ENCODE peak calls at places on chromosomes 2 and 18, in ten cellular contexts. F, U, T, R, S, W, B, L, N and H are unnamed samples. For H3K36me3, the result is how much of the 10 kb centered on the place peaks cover.

GRCh38 chr2:196234672-196235071 is 63.3 kb upstream of the STK17B start:
- DNase-seq in S (no peak), T (peak), B (peak), F (no peak), N (no peak), W (no peak), U (no peak), L (peak), R (no peak), H (peak)

GRCh38 chr2:30505500-30506180 is 58.6 kb downstream of the LCLAT1 start:
- DNase-seq in T (no peak), L (no peak), N (no peak), W (no peak), S (no peak), R (no peak), U (no peak), F (no peak), B (no peak), H (no peak)

GRCh38 chr2:159290289-159290907 is 3.9 kb upstream of the WDSUB1 start:
- DNase-seq in T (peak), U (peak), W (no peak), L (peak), F (no peak), S (no peak), B (no peak), R (no peak), N (no peak), H (peak)

GRCh38 chr2:19544020-19544383 is 185.6 kb upstream of the OSR1 start:
- DNase-seq in T (peak), F (no peak), B (no peak), R (no peak), N (no peak), L (no peak), U (no peak), S (no peak), W (no peak), H (no peak)

GRCh38 chr2:127050803-127051115 is 56.2 kb downstream of the BIN1 start:
- DNase-seq in N (peak), F (peak), L (no peak), U (peak), W (peak), R (no peak), B (no peak), T (no peak), S (no peak), H (no peak)

GRCh38 chr2:127508621-127509034 is 17.7 kb downstream of the IWS1 start:
- DNase-seq in B (no peak), U (no peak), S (peak), R (no peak), L (peak), T (peak), F (no peak), N (peak), W (peak), H (peak)

GRCh38 chr2:100526868-100527267 is 35.9 kb upstream of the PDCL3 start:
- DNase-seq in L (no peak), B (no peak), S (no peak), N (no peak), T (no peak), R (no peak), U (no peak), F (no peak), W (no peak), H (no peak)

GRCh38 chr18:70781860-70782453 is 493.1 kb downstream of the SOCS6 start:
- DNase-seq in T (peak), U (no peak), F (no peak), S (peak), B (peak), N (no peak), R (no peak), W (peak), L (peak), H (peak)

GRCh38 chr2:6845903-6846302 is 19.8 kb downstream of the CMPK2 start:
- DNase-seq in N (no peak), L (no peak), R (no peak), T (no peak), F (no peak), W (no peak), S (no peak), B (no peak), U (no peak), H (no peak)

GRCh38 chr2:218999021-218999880 is 6.0 kb upstream of the CRYBA2 start:
- DNase-seq in W (no peak), T (no peak), B (no peak), F (no peak), S (no peak), R (no peak), N (no peak), L (no peak), U (no peak), H (peak)

GRCh38 chr2:68736086-68736485 is 1.5 kb downstream of the ARHGAP25 start:
- DNase-seq in T (no peak), N (no peak), L (no peak), F (no peak), U (no peak), S (no peak), B (no peak), R (no peak), W (no peak), H (no peak)

GRCh38 chr2:231687133-231687852 is 21.0 kb upstream of the PTMA start:
- DNase-seq in T (peak), W (peak), L (no peak), S (peak), B (peak), F (peak), R (no peak), N (peak), U (peak), H (peak)

GRCh38 chr2:60675309-60675708 is 80.8 kb upstream of the PAPOLG start:
- DNase-seq in B (no peak), F (no peak), W (no peak), S (no peak), T (no peak), R (no peak), U (no peak), L (no peak), N (no peak), H (no peak)

GRCh38 chr2:234444888-234445287 is 52.0 kb downstream of the ARL4C start:
- DNase-seq in L (peak), B (peak), W (peak), R (no peak), F (no peak), S (no peak), N (peak), T (peak), U (peak), H (no peak)

GRCh38 chr2:27977623-27978312 is 87.2 kb downstream of the BABAM2 start:
- DNase-seq in L (peak), F (no peak), R (no peak), W (no peak), U (no peak), T (peak), S (no peak), N (peak), B (no peak), H (peak)

GRCh38 chr18:77206676-77207370 is 42.8 kb upstream of the GALR1 start:
- DNase-seq in B (no peak), L (no peak), R (no peak), T (peak), U (no peak), S (no peak), F (no peak), W (no peak), N (peak), H (no peak)

GRCh38 chr2:57753636-57754035 is 293.0 kb upstream of the VRK2 start:
- DNase-seq in W (no peak), S (no peak), N (no peak), B (no peak), F (no peak), R (no peak), T (no peak), U (no peak), L (no peak), H (no peak)

GRCh38 chr2:147469471-147469870 is 375.4 kb upstream of the ACVR2A start:
- DNase-seq in S (no peak), R (no peak), T (no peak), B (no peak), L (no peak), N (no peak), F (no peak), U (no peak), W (no peak), H (no peak)

GRCh38 chr2:27231921-27232320 is 14.8 kb downstream of the CAD start:
- DNase-seq in L (no peak), T (no peak), N (no peak), U (no peak), S (no peak), B (no peak), W (no peak), F (no peak), R (no peak), H (peak)

GRCh38 chr18:10560457-10561045 is 34.7 kb downstream of the NAPG start:
- DNase-seq in L (peak), R (peak), N (peak), F (no peak), T (peak), B (peak), U (no peak), S (peak), W (peak), H (peak)

GRCh38 chr2:23658466-23658942 is 268.4 kb downstream of the ATAD2B start:
- DNase-seq in L (no peak), N (peak), B (no peak), S (no peak), W (peak), T (no peak), R (no peak), F (no peak), U (no peak), H (no peak)

GRCh38 chr18:75679347-75679746 is 251.8 kb upstream of the SMIM21 start:
- DNase-seq in T (no peak), R (peak), B (no peak), S (no peak), L (no peak), U (no peak), N (peak), F (no peak), W (peak), H (no peak)

GRCh38 chr2:41610501-41611242 is 437.1 kb upstream of the PKDCC start:
- DNase-seq in F (no peak), L (no peak), R (no peak), B (no peak), U (no peak), T (peak), N (no peak), W (peak), S (no peak), H (no peak)

GRCh38 chr18:66136039-66136438 is 385.2 kb downstream of the CDH7 start:
- DNase-seq in L (no peak), R (no peak), B (no peak), T (no peak), S (peak), W (no peak), U (no peak), F (no peak), N (no peak), H (peak)

GRCh38 chr2:55839182-55839819 is 84.3 kb downstream of the EFEMP1 start:
- DNase-seq in F (no peak), T (no peak), S (peak), L (peak), U (no peak), B (no peak), N (no peak), R (no peak), W (no peak), H (peak)

GRCh38 chr2:216388046-216388884 is 16.0 kb upstream of the MARCHF4 start:
- DNase-seq in F (no peak), R (no peak), W (no peak), N (no peak), U (no peak), T (no peak), L (no peak), B (no peak), S (no peak), H (no peak)

GRCh38 chr2:234863043-234863934 is 88.5 kb upstream of the SH3BP4 start:
- DNase-seq in W (peak), L (peak), U (no peak), F (no peak), T (peak), S (no peak), N (peak), B (no peak), R (peak), H (peak)

GRCh38 chr2:10157293-10157692 is 34.8 kb downstream of the RRM2 start:
- DNase-seq in F (no peak), N (no peak), W (no peak), U (peak), T (no peak), S (no peak), B (no peak), R (no peak), L (no peak), H (no peak)

GRCh38 chr2:18505703-18506341 is 54.6 kb downstream of the RDH14 start:
- DNase-seq in N (no peak), R (no peak), B (no peak), T (no peak), S (no peak), F (no peak), W (no peak), U (no peak), L (no peak), H (no peak)

GRCh38 chr18:29191263-29191662 is 1014.3 kb upstream of the CDH2 start:
- DNase-seq in F (no peak), R (no peak), L (peak), T (peak), B (no peak), W (no peak), U (no peak), N (no peak), S (no peak), H (peak)

GRCh38 chr2:208034503-208035140 is 9.3 kb upstream of the PLEKHM3 start:
- DNase-seq in W (no peak), S (no peak), F (no peak), T (no peak), U (no peak), B (no peak), R (no peak), L (no peak), N (no peak), H (no peak)

GRCh38 chr2:208036357-208036756 is 11.0 kb upstream of the PLEKHM3 start:
- DNase-seq in S (no peak), T (peak), F (no peak), R (no peak), B (no peak), L (no peak), U (no peak), N (no peak), W (no peak), H (peak)

GRCh38 chr2:208037564-208038487 is 12.5 kb upstream of the PLEKHM3 start:
- DNase-seq in F (no peak), N (no peak), R (no peak), S (no peak), U (no peak), T (no peak), B (no peak), W (no peak), L (no peak), H (no peak)

GRCh38 chr2:208031608-208032019 is 6.3 kb upstream of the PLEKHM3 start:
- DNase-seq in W (no peak), S (no peak), F (peak), B (no peak), L (no peak), N (no peak), T (peak), U (no peak), R (no peak), H (no peak)

GRCh38 chr2:208033701-208034502 is 8.6 kb upstream of the PLEKHM3 start:
- DNase-seq in N (no peak), L (peak), T (peak), F (peak), W (no peak), R (no peak), B (no peak), S (peak), U (no peak), H (peak)
- H3K27ac ChIP-seq in N (no peak), L (peak), T (no peak), F (no peak), W (no peak), R (no peak), B (no peak), S (no peak), U (no peak), H (no peak)

DNA sequence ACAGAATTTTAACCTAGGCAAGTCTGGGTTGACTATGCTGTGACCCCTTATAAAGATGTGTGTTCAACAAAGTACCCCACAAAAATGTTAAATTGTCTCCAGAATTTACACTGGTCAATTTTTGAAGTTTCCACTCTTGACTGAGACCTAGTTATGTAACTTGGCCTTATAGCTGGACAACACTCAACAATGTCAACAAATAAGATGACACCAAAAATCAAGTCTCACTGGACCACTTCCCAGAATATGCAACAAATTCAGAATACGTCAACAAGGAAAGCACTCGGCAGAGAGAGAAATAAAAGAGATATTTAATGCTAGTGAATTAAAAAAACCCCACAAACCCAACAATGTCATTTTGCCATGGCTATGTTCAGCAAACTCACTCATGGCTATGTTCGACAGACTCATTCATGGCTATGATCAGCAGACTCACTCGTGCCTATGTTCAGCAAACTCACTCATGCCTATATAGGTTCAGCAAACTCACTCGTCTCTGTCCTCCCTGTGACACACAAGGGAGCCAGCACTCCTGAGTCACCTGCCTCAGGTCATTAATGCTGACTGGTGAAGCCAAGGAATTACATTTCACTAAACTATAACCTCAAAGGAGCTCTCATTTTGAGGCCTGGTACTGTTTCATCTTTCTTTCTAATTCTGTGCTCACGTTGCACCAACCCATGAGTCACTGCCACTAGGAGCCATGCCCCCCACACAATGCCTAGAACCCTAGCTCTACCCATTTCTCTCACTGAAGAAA is 72.7 kb downstream of the PTPN2 start:
- DNase-seq in T (peak), N (no peak), U (no peak), W (no peak), S (no peak), B (no peak), F (no peak), R (no peak), L (peak), H (peak)
- H3K36me3 ChIP-seq in T (under half), N (under half), U (half or more), W (under half), S (under half), B (under half), F (under half), R (half or more), L (under half), H (under half)

GRCh38 chr2:64698668-64699444 is 45.1 kb upstream of the SERTAD2 start:
- DNase-seq in L (peak), S (no peak), U (no peak), R (no peak), F (no peak), B (no peak), N (no peak), T (peak), W (no peak), H (no peak)
- H3K27ac ChIP-seq in L (no peak), S (no peak), U (peak), R (no peak), F (no peak), B (no peak), N (no peak), T (peak), W (no peak), H (peak)

GRCh38 chr2:119372778-119373568 is 6.2 kb downstream of the DBI start:
- DNase-seq in S (no peak), L (no peak), R (no peak), F (no peak), T (no peak), W (no peak), B (no peak), N (no peak), U (no peak), H (no peak)
- H3K36me3 ChIP-seq in S (under half), L (under half), R (half or more), F (half or more), T (under half), W (half or more), B (under half), N (under half), U (half or more), H (half or more)

GRCh38 chr18:24231773-24232735 is 93.2 kb downstream of the CABYR start:
- DNase-seq in W (no peak), R (no peak), S (no peak), N (no peak), T (peak), B (no peak), L (no peak), F (no peak), U (no peak), H (no peak)
- H3K27ac ChIP-seq in W (peak), R (peak), S (no peak), N (peak), T (no peak), B (no peak), L (no peak), F (no peak), U (peak), H (no peak)

GRCh38 chr2:131049150-131049718 is 44.0 kb downstream of the FAM168B start:
- DNase-seq in L (no peak), F (no peak), S (no peak), B (no peak), T (no peak), R (no peak), U (no peak), N (no peak), W (no peak), H (no peak)
- H3K36me3 ChIP-seq in L (under half), F (half or more), S (half or more), B (under half), T (under half), R (half or more), U (half or more), N (under half), W (half or more), H (half or more)